ENCODE peak calls at places on chromosomes 1 and 21, in nine cellular contexts. G is fibroblast of the aortic adventitia; B is stimulated activated CD8-positive, alpha-beta memory T cell treated with anti-CD3 and anti-CD28 coated beads, Interleukin-4, amount 100 ng/mL, for 1 hour; W is caudate nucleus; X is activated CD8-positive, alpha-beta memory T cell treated with anti-CD3 and anti-CD28 coated beads for 24 hours; J is K562; E is effector CD8-positive, alpha-beta T cell; D is T-helper 9 cell; L is MM.1S. V is an unnamed sample.

GRCh38 chr1:11880911-11881748 is 22.4 kb upstream of the NPPB start:
- DNase-seq in B (no peak), X (no peak), W (no peak), E (no peak), D (no peak), L (no peak), G (no peak), J (peak; percentile 72), V (no peak)

GRCh38 chr1:217910205-217910604 is 279.1 kb downstream of the SPATA17 start:
- DNase-seq in J (no peak), W (no peak), L (no peak), X (no peak), E (no peak), D (no peak), B (no peak), G (no peak), V (no peak)

GRCh38 chr1:91701494-91701869 is 184.5 kb downstream of the TGFBR3 start:
- DNase-seq in L (no peak), J (no peak), W (no peak), X (no peak), B (no peak), E (no peak), G (no peak), D (no peak), V (no peak)

GRCh38 chr1:158506369-158506987 is 34.5 kb downstream of the OR10R2 start:
- DNase-seq in J (peak; percentile 10), W (no peak), G (peak; percentile 23), D (peak; percentile 6), L (peak; percentile 61), X (peak; percentile 69), E (no peak), B (peak; percentile 1), V (no peak)

GRCh38 chr1:112322018-112322417 is 74.0 kb upstream of the CTTNBP2NL start:
- DNase-seq in B (no peak), E (no peak), D (no peak), J (no peak), X (no peak), L (no peak), G (no peak), W (no peak), V (no peak)

GRCh38 chr1:51661081-51661518 is 44.2 kb downstream of the OSBPL9 start:
- DNase-seq in X (no peak), L (no peak), E (no peak), B (no peak), J (no peak), G (peak; percentile 99), D (no peak), W (no peak), V (no peak)

GRCh38 chr1:6002714-6003501 is 10.7 kb upstream of the NPHP4 start:
- DNase-seq in G (no peak), W (no peak), E (no peak), L (no peak), B (no peak), X (no peak), J (no peak), D (no peak), V (no peak)

GRCh38 chr1:19852036-19852435 is 30.2 kb upstream of the OTUD3 start:
- DNase-seq in W (no peak), J (no peak), D (no peak), E (no peak), L (no peak), G (no peak), B (no peak), X (no peak), V (no peak)

GRCh38 chr21:43864313-43864805 is 664 bp upstream of the AGPAT3 start:
- DNase-seq in X (peak; percentile 76), G (peak; percentile 22), W (no peak), L (peak; percentile 90), E (no peak), D (peak; percentile 14), B (no peak), J (peak; percentile 68), V (peak; percentile 60)

GRCh38 chr1:37765937-37766664 is 1.2 kb upstream of the EPHA10 start:
- DNase-seq in D (no peak), L (peak; percentile 37), G (no peak), E (no peak), W (no peak), X (peak; percentile 58), B (no peak), J (peak; percentile 43), V (no peak)

GRCh38 chr1:247496581-247497285 is 38.8 kb upstream of the OR2B11 start:
- DNase-seq in B (no peak), E (no peak), X (no peak), L (no peak), J (no peak), G (no peak), D (no peak), W (no peak), V (no peak)

GRCh38 chr1:44660176-44660575 is 14.1 kb downstream of the TMEM53 start:
- DNase-seq in W (peak; percentile 53), D (no peak), L (no peak), X (no peak), J (no peak), G (no peak), B (no peak), E (no peak), V (no peak)

GRCh38 chr1:169109561-169110134 is 3.2 kb downstream of the ATP1B1 start:
- DNase-seq in G (peak; percentile 85), E (no peak), X (no peak), B (no peak), J (no peak), W (peak; percentile 34), L (no peak), D (no peak), V (peak; percentile 82)

GRCh38 chr1:15279576-15280230 is 32.7 kb downstream of the FHAD1 start:
- DNase-seq in X (no peak), L (no peak), W (no peak), B (no peak), J (peak; percentile 63), G (no peak), D (no peak), E (no peak), V (no peak)

GRCh38 chr1:75723989-75724471 is 479 bp upstream of the ACADM start:
- DNase-seq in G (peak; percentile 74), B (peak; percentile 47), L (peak; percentile 82), D (peak; percentile 54), J (peak; percentile 88), E (peak; percentile 54), W (peak; percentile 81), X (no peak), V (peak; percentile 74)

GRCh38 chr1:63946866-63947491 is 173.2 kb downstream of the ROR1 start:
- DNase-seq in W (no peak), B (no peak), L (no peak), D (no peak), J (no peak), X (no peak), G (peak; percentile 73), E (no peak), V (no peak)

GRCh38 chr1:109247401-109248365 is 1.7 kb upstream of the CELSR2 start:
- DNase-seq in E (no peak), W (no peak), D (no peak), X (no peak), G (no peak), L (no peak), B (no peak), J (no peak), V (no peak)

GRCh38 chr1:18907021-18907913 is 4.9 kb upstream of the ALDH4A1 start:
- DNase-seq in J (peak; percentile 68), W (peak; percentile 56), X (peak; percentile 82), E (peak; percentile 47), D (peak; percentile 46), L (peak; percentile 60), G (peak; percentile 79), B (peak; percentile 29), V (peak; percentile 63)

GRCh38 chr1:110060034-110060661 is 10.3 kb downstream of the ALX3 start:
- DNase-seq in J (peak; percentile 92), X (peak; percentile 88), L (peak; percentile 33), D (peak; percentile 76), G (peak; percentile 16), E (peak; percentile 59), B (peak; percentile 36), W (no peak), V (peak; percentile 60)

GRCh38 chr1:115013792-115014191 is 15.8 kb upstream of the TSHB start:
- DNase-seq in D (no peak), J (no peak), W (no peak), E (no peak), B (no peak), X (no peak), L (no peak), G (no peak), V (no peak)

GRCh38 chr1:45543599-45544417 is 6.8 kb upstream of the AKR1A1 start:
- DNase-seq in W (no peak), L (peak; percentile 73), X (peak; percentile 79), G (peak; percentile 20), D (peak; percentile 68), E (peak; percentile 52), J (no peak), B (peak; percentile 49), V (peak; percentile 39)

GRCh38 chr1:225835752-225836151 is 25.8 kb downstream of the EPHX1 start:
- DNase-seq in G (peak; percentile 90), B (no peak), W (no peak), E (no peak), J (no peak), D (no peak), L (no peak), X (no peak), V (no peak)

GRCh38 chr1:101496109-101496508 is 259.3 kb downstream of the S1PR1 start:
- DNase-seq in G (no peak), J (no peak), L (no peak), D (no peak), E (no peak), B (no peak), X (no peak), W (no peak), V (no peak)

GRCh38 chr1:165075725-165076370 is 280.7 kb downstream of the LMX1A start:
- DNase-seq in L (peak; percentile 42), G (peak; percentile 33), W (no peak), E (no peak), D (no peak), B (no peak), J (peak; percentile 27), X (no peak), V (peak; percentile 18)

GRCh38 chr21:27024316-27024715 is 57.4 kb upstream of the ADAMTS5 start:
- DNase-seq in X (no peak), G (peak; percentile 88), B (no peak), E (no peak), J (no peak), D (no peak), W (no peak), L (no peak), V (no peak)

GRCh38 chr1:199529324-199529723 is 498.2 kb upstream of the NR5A2 start:
- DNase-seq in W (no peak), L (no peak), J (no peak), B (no peak), D (no peak), G (no peak), X (no peak), E (no peak), V (no peak)

GRCh38 chr21:44377922-44378645 is 24.7 kb downstream of the TRPM2 start:
- DNase-seq in E (no peak), B (no peak), L (no peak), J (no peak), X (no peak), G (no peak), D (no peak), W (no peak), V (no peak)

GRCh38 chr1:41622402-41622801 is 137.9 kb upstream of the EDN2 start:
- DNase-seq in G (peak; percentile 76), J (no peak), B (no peak), D (no peak), L (no peak), E (no peak), W (no peak), X (no peak), V (no peak)

GRCh38 chr21:26732442-26733221 is 112.6 kb downstream of the ADAMTS1 start:
- DNase-seq in L (no peak), B (no peak), W (no peak), D (no peak), E (no peak), X (peak; percentile 63), J (no peak), G (peak; percentile 67), V (peak; percentile 13)

GRCh38 chr1:174953657-174954435 is 45.9 kb upstream of the CACYBP start:
- DNase-seq in W (no peak), X (no peak), L (no peak), G (no peak), D (no peak), E (no peak), B (no peak), J (no peak), V (no peak)